ENCODE peak calls at places on chromosomes 12 and 14, in six cellular contexts. K is A549, P is MCF 10A, W is NAMALWA, V is cardiac fibroblast, E is C1 segment of cervical spinal cord. C is an unnamed sample.

GRCh38 chr12:102059343-102059742 is 2.4 kb downstream of the WASHC3 start:
- DNase-seq in K (no peak), P (no peak), W (no peak), V (no peak), E (no peak), C (no peak)

GRCh38 chr14:36443374-36443773 is 76.7 kb downstream of the NKX2-1 start:
- DNase-seq in K (no peak), P (no peak), W (no peak), V (no peak), E (no peak), C (no peak)

GRCh38 chr12:115470977-115471376 is 787.0 kb upstream of the TBX3 start:
- DNase-seq in K (no peak), P (no peak), W (no peak), V (no peak), E (no peak), C (no peak)

GRCh38 chr12:125271850-125272249 is 206.6 kb downstream of the AACS start:
- DNase-seq in K (no peak), P (no peak), W (no peak), V (no peak), E (no peak), C (no peak)

GRCh38 chr12:103313894-103314293 is 181.9 kb downstream of the C12orf42 start:
- DNase-seq in K (no peak), P (no peak), W (no peak), V (no peak), E (no peak), C (no peak)

GRCh38 chr12:102480401-102480800 is at the start of gene IGF1:
- DNase-seq in K (no peak), P (peak), W (no peak), V (peak), E (no peak), C (no peak)

GRCh38 chr14:33016611-33017010 is 77.9 kb downstream of the NPAS3 start:
- DNase-seq in K (no peak), P (no peak), W (no peak), V (peak), E (no peak), C (no peak)

GRCh38 chr12:54383041-54383609 is 1.4 kb downstream of the ZNF385A start:
- DNase-seq in K (peak), P (peak), W (no peak), V (peak), E (peak), C (no peak)

GRCh38 chr12:3200032-3200617 is 122.9 kb downstream of the TSPAN9 start:
- DNase-seq in K (peak), P (no peak), W (no peak), V (peak), E (no peak), C (no peak)

GRCh38 chr14:51283402-51283825 is 43.4 kb downstream of the TMX1 start:
- DNase-seq in K (peak), P (peak), W (peak), V (peak), E (no peak), C (peak)

GRCh38 chr12:106861984-106862894 is 87.8 kb downstream of the RIC8B start:
- DNase-seq in K (peak), P (peak), W (no peak), V (peak), E (no peak), C (no peak)

GRCh38 chr12:25689996-25690501 is 137.0 kb upstream of the LMNTD1 start:
- DNase-seq in K (no peak), P (peak), W (no peak), V (peak), E (no peak), C (no peak)

GRCh38 chr14:105091335-105092123 is 26.3 kb upstream of the GPR132 start:
- DNase-seq in K (peak), P (peak), W (no peak), V (no peak), E (no peak), C (no peak)

GRCh38 chr12:67879937-67880336 is 109.3 kb upstream of the IFNG-AS1 start:
- DNase-seq in K (no peak), P (no peak), W (no peak), V (no peak), E (no peak), C (no peak)

GRCh38 chr12:48105321-48105866 is 485 bp downstream of the SENP1 start:
- DNase-seq in K (no peak), P (no peak), W (peak), V (peak), E (no peak), C (peak)

GRCh38 chr12:4447151-4447550 is 1.5 kb upstream of the FGF6 start:
- DNase-seq in K (no peak), P (no peak), W (no peak), V (no peak), E (no peak), C (no peak)

GRCh38 chr12:59928416-59928815 is 332.6 kb downstream of the SLC16A7 start:
- DNase-seq in K (no peak), P (peak), W (no peak), V (peak), E (no peak), C (no peak)